ENCODE peak calls at places on chromosome 19, in seven cellular contexts. W is A172; S is bronchial epithelial cell; C is ELR; D is choroid plexus epithelial cell; U is HS-5; M is activated CD8-positive, alpha-beta T cell treated with anti-CD3 and anti-CD28 coated beads, Interleukin-2, amount 10 ng/mL, durations not matched to agents 7 days and 5 days. K is an unnamed sample.

GRCh38 chr19:4014541-4015491 is 7.3 kb downstream of the PIAS4 start:
- DNase-seq in W (no peak), S (no peak), C (no peak), D (no peak), U (no peak), M (peak), K (no peak)

GRCh38 chr19:41407271-41407670 is 9.7 kb downstream of the BCKDHA start:
- DNase-seq in W (no peak), S (no peak), C (no peak), D (peak), U (no peak), M (no peak), K (no peak)

GRCh38 chr19:37692956-37693660 is 26.5 kb downstream of the ZNF607 start:
- DNase-seq in W (no peak), S (no peak), C (no peak), D (no peak), U (no peak), M (no peak), K (no peak)

GRCh38 chr19:2627319-2627829 is 75.1 kb downstream of the GNG7 start:
- DNase-seq in W (peak), S (peak), C (peak), D (peak), U (peak), M (no peak), K (peak)

GRCh38 chr19:33812388-33813330 is 16.0 kb downstream of the KCTD15 start:
- DNase-seq in W (no peak), S (no peak), C (no peak), D (no peak), U (no peak), M (no peak), K (no peak)

GRCh38 chr19:39223703-39224279 is 19.7 kb upstream of the SYCN start:
- DNase-seq in W (peak), S (peak), C (peak), D (peak), U (no peak), M (peak), K (no peak)

GRCh38 chr19:3775374-3775711 is 3.3 kb upstream of the RAX2 start:
- DNase-seq in W (no peak), S (no peak), C (no peak), D (no peak), U (no peak), M (no peak), K (no peak)

GRCh38 chr19:50537769-50538230 is 24.1 kb upstream of the ASPDH start:
- DNase-seq in W (peak), S (peak), C (peak), D (peak), U (peak), M (peak), K (peak)